ENCODE peak calls at places on chromosomes 12 and 14, in five cellular contexts. Q, T, K, W and L are unnamed samples.

GRCh38 chr14:66425402-66425801 is 60.8 kb upstream of the CCDC196 start:
- DNase-seq in Q (no peak), T (no peak), K (no peak), W (no peak), L (no peak)

GRCh38 chr12:3200032-3200617 is 122.9 kb downstream of the TSPAN9 start:
- DNase-seq in Q (no peak), T (no peak), K (no peak), W (no peak), L (no peak)

GRCh38 chr14:91414475-91415342 is 2.9 kb downstream of the CCDC88C start:
- DNase-seq in Q (no peak), T (no peak), K (peak; percentile 58), W (no peak), L (no peak)

GRCh38 chr14:90546767-90547166 is 149.9 kb downstream of the CALM1 start:
- DNase-seq in Q (no peak), T (no peak), K (no peak), W (no peak), L (no peak)

GRCh38 chr14:58272589-58273372 is 25.6 kb upstream of the ARID4A start:
- DNase-seq in Q (no peak), T (no peak), K (no peak), W (no peak), L (peak; percentile 25)

GRCh38 chr12:45728625-45729232 is 777 bp upstream of the ARID2 start:
- DNase-seq in Q (peak; percentile 98), T (peak; percentile 93), K (peak; percentile 98), W (peak; percentile 98), L (peak; percentile 99)

GRCh38 chr12:111444706-111445310 is 39.1 kb downstream of the SH2B3 start:
- DNase-seq in Q (peak; percentile 92), T (peak; percentile 68), K (peak; percentile 88), W (peak; percentile 85), L (peak; percentile 83)

GRCh38 chr12:25121916-25122315 is 73.0 kb downstream of the DNAI7 start:
- DNase-seq in Q (no peak), T (no peak), K (no peak), W (no peak), L (no peak)

GRCh38 chr12:76024942-76025600 is 6.5 kb downstream of the PHLDA1 start:
- DNase-seq in Q (no peak), T (no peak), K (no peak), W (no peak), L (peak; percentile 90)

GRCh38 chr12:109981311-109981710 is 14.9 kb downstream of the GIT2 start:
- DNase-seq in Q (no peak), T (peak; percentile 10), K (no peak), W (no peak), L (no peak)